ENCODE peak calls at places on chromosomes 3 and 15, in nine cellular contexts. J is MM.1S, C is IMR-90, Q is mucosa of descending colon, X is thoracic aorta, K is OCI-LY7, M is hepatocyte, T is GM12864, G is fibroblast of the aortic adventitia. B is an unnamed sample.

GRCh38 chr15:85174521-85174920 is 192.9 kb downstream of the PDE8A start:
- DNase-seq in J (no peak), C (no peak), Q (no peak), X (no peak), K (no peak), M (no peak), T (no peak), G (no peak), B (no peak)

GRCh38 chr3:141336672-141337522 is 31.4 kb upstream of the ZBTB38 start:
- DNase-seq in J (no peak), C (peak), Q (no peak), X (no peak), K (peak), M (peak), T (peak), G (peak), B (peak)

GRCh38 chr3:149203758-149204157 is 17.9 kb downstream of the CP start:
- DNase-seq in J (peak), C (no peak), Q (no peak), X (no peak), K (peak), M (no peak), T (peak), G (no peak), B (no peak)

GRCh38 chr3:172617013-172617706 is 93.7 kb downstream of the NCEH1 start:
- DNase-seq in J (no peak), C (no peak), Q (no peak), X (no peak), K (no peak), M (no peak), T (no peak), G (no peak), B (no peak)

GRCh38 chr15:58260911-58261267 is 122.7 kb downstream of the AQP9 start:
- DNase-seq in J (no peak), C (peak), Q (no peak), X (no peak), K (no peak), M (no peak), T (no peak), G (no peak), B (no peak)

GRCh38 chr15:98537516-98538060 is 110.8 kb upstream of the IGF1R start:
- DNase-seq in J (no peak), C (no peak), Q (no peak), X (no peak), K (no peak), M (no peak), T (no peak), G (no peak), B (no peak)

GRCh38 chr3:71080517-71081083 is 502.9 kb downstream of the FOXP1 start:
- DNase-seq in J (no peak), C (no peak), Q (no peak), X (no peak), K (no peak), M (no peak), T (no peak), G (no peak), B (no peak)

GRCh38 chr15:38254065-38254883 is 1.6 kb downstream of the SPRED1 start:
- DNase-seq in J (peak), C (peak), Q (peak), X (no peak), K (peak), M (peak), T (peak), G (peak), B (peak)

GRCh38 chr3:16102905-16103364 is 71.5 kb upstream of the GALNT15 start:
- DNase-seq in J (no peak), C (peak), Q (no peak), X (no peak), K (no peak), M (peak), T (no peak), G (peak), B (peak)

GRCh38 chr3:151259664-151260063 is 18.7 kb downstream of the P2RY14 start:
- DNase-seq in J (no peak), C (peak), Q (no peak), X (no peak), K (no peak), M (no peak), T (no peak), G (no peak), B (no peak)

GRCh38 chr3:159884661-159885402 is 103.8 kb upstream of the IL12A start:
- DNase-seq in J (peak), C (peak), Q (peak), X (no peak), K (peak), M (peak), T (peak), G (peak), B (peak)

GRCh38 chr3:12962292-12962691 is 110.9 kb downstream of the IQSEC1 start:
- DNase-seq in J (no peak), C (no peak), Q (no peak), X (no peak), K (no peak), M (no peak), T (no peak), G (peak), B (no peak)

GRCh38 chr3:119184808-119185690 is 11.7 kb downstream of the UPK1B start:
- DNase-seq in J (no peak), C (peak), Q (no peak), X (no peak), K (no peak), M (peak), T (no peak), G (peak), B (peak)

GRCh38 chr3:189233225-189233858 is 61.6 kb downstream of the TPRG1 start:
- DNase-seq in J (peak), C (peak), Q (peak), X (no peak), K (peak), M (peak), T (no peak), G (peak), B (peak)

GRCh38 chr3:112389961-112390360 is 57.0 kb downstream of the CD200 start:
- DNase-seq in J (no peak), C (peak), Q (no peak), X (no peak), K (no peak), M (no peak), T (no peak), G (no peak), B (no peak)

GRCh38 chr3:112388972-112389371 is 56.0 kb downstream of the CD200 start:
- DNase-seq in J (no peak), C (no peak), Q (no peak), X (no peak), K (no peak), M (no peak), T (no peak), G (no peak), B (no peak)

GRCh38 chr3:112392393-112393359 is 59.7 kb downstream of the CD200 start:
- DNase-seq in J (no peak), C (no peak), Q (no peak), X (no peak), K (no peak), M (no peak), T (no peak), G (no peak), B (no peak)

GRCh38 chr3:112391648-112392047 is 58.7 kb downstream of the CD200 start:
- DNase-seq in J (no peak), C (no peak), Q (no peak), X (no peak), K (no peak), M (no peak), T (no peak), G (no peak), B (no peak)

DNA sequence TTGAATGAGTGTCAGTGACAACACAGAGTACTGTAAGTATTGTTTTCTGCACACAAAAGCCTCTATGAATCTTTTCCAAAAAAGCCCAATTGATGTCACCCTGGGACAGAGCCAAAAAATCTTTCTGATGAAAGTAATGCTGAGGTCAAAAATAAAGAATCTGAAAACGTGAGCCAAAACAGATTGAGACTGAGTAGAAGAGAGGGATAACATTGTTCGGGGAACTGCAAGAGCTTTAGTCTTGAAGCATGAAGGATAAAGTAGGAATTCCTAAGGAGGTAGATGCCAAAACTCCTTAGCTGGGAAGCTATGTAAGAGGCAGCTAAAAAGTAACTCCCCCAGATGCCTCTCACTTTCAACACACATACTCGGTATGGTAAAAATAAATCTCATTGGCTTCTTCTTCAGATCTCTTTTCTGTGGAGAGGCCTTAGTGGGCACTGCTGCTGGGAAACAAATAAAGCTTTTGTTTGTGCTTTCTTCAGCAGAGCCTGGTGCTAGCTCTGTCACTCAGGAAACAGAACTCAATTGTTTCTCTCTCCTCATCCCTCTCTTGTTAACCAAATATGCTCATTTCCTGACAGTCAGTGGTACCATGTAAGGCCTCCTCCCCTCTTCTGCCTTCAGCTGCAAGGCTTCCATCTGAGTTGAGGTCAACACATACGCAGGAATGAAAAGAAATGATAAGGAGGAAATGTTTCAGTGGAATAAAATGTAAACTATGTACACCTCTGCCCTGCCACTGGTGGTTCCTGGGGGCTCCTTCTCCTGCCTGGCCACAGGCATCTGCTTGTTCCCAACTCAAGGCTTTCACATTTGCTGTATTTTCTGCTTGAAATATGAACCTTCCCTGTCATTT is 58.1 kb downstream of the CD200 start:
- DNase-seq in J (no peak), C (peak), Q (no peak), X (no peak), K (no peak), M (peak), T (no peak), G (peak), B (peak)
- H3K4me3 ChIP-seq in J (no peak), C (no peak), Q (no peak), X (no peak), K (no peak), M (no peak), T (no peak), G (no peak), B (no peak)

DNA sequence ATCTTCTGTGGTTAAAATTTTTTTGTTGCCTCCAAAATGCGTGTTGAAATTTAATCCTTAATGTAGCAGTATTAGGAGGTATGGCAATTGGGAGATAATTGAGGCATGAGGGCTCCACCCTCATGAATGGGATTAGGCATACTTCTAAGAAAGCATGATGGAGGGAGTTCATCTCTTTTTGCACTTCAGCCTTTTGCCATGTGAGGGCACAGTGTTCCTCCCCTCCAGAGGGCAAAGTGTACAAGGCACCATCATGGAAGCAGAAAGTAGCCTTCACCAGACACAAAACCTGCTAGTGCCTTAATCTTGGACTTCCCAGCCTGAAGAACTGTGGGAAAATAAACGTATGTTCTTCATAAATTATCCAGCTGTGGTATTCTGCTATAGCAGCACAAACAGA is 429.5 kb downstream of the ZIC1 start:
- DNase-seq in J (no peak), C (peak), Q (peak), X (no peak), K (no peak), M (peak), T (no peak), G (peak), B (no peak)
- TF ChIP-seq CTCF in J (no peak), C (peak), Q (no peak), X (no peak), K (peak), M (peak), T (peak), G (no peak), B (peak)

DNA sequence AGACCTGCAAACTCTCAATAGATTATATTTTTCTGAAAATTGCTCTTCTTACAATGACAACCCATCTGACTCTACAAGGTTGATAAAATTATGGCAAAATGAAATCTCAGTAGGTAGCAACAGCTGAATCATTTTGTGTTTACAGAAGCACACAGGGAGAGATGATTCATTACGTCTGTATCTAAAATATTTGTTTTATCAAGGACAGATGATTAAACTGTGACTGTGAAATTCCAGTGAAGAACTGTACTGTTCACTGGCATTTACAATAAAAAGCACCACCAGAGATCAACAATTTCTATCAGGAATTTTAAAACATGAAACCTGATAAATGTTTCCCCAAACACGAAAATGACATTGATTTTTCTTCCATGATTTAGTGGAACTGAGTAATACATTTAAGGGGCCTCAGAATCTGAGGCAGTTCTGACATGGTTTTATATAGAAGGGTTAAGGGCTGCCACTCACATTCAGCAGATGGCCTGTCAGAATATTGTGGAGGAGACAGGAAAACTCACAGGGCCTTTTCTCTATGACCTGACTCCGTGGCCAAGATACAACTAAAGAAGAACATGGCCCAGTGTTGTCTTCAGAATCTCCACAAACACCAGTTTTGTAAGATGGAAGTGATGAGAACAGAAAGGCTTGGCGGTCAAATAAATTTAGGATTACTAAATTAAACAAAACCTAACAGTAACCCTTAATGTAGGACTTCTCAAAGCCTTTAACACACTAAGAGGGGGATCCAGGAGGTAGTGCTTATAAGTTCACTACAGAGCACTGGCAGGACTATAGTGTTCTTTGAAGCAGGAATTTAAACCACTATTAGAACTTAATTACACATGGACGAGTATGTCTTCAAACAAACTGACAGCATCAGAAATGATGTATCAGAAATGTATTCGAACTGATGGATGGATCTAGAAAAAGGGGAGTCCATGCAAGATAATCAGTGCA is 25.9 kb downstream of the RAD18 start:
- DNase-seq in J (no peak), C (peak), Q (no peak), X (no peak), K (no peak), M (no peak), T (no peak), G (peak), B (peak)
- H3K4me3 ChIP-seq in J (no peak), C (no peak), Q (no peak), X (no peak), K (no peak), M (no peak), T (no peak), G (no peak), B (no peak)

GRCh38 chr15:82649226-82649999 is 2.2 kb upstream of the CPEB1 start:
- DNase-seq in J (no peak), C (no peak), Q (no peak), X (no peak), K (no peak), M (no peak), T (peak), G (no peak), B (no peak)
- TF ChIP-seq CTCF in J (no peak), C (no peak), Q (no peak), X (no peak), K (no peak), M (no peak), T (no peak), G (no peak), B (no peak)

GRCh38 chr3:53073553-53074365 is 27.9 kb upstream of the SFMBT1 start:
- DNase-seq in J (no peak), C (no peak), Q (no peak), X (no peak), K (no peak), M (no peak), T (no peak), G (no peak), B (no peak)
- H3K4me3 ChIP-seq in J (peak), C (no peak), Q (no peak), X (peak), K (peak), M (no peak), T (peak), G (no peak), B (no peak)

GRCh38 chr3:126657901-126658300 is 3.0 kb upstream of the TXNRD3 start:
- DNase-seq in J (no peak), C (no peak), Q (no peak), X (no peak), K (no peak), M (no peak), T (no peak), G (no peak), B (no peak)

GRCh38 chr3:126661532-126661931 is 6.6 kb upstream of the TXNRD3 start:
- DNase-seq in J (no peak), C (no peak), Q (no peak), X (no peak), K (no peak), M (no peak), T (no peak), G (no peak), B (no peak)

GRCh38 chr3:126658584-126658983 is 3.7 kb upstream of the TXNRD3 start:
- DNase-seq in J (no peak), C (no peak), Q (no peak), X (no peak), K (no peak), M (no peak), T (no peak), G (no peak), B (no peak)

GRCh38 chr3:126661965-126662364 is 7.0 kb upstream of the TXNRD3 start:
- DNase-seq in J (no peak), C (no peak), Q (no peak), X (no peak), K (no peak), M (no peak), T (no peak), G (no peak), B (no peak)

GRCh38 chr3:126659915-126660886 is 5.3 kb upstream of the TXNRD3 start:
- DNase-seq in J (peak), C (no peak), Q (no peak), X (no peak), K (no peak), M (peak), T (no peak), G (no peak), B (no peak)
- TF ChIP-seq CTCF in J (peak), C (peak), Q (no peak), X (no peak), K (peak), M (no peak), T (peak), G (peak), B (peak)